ENCODE peak calls at places on chromosomes 16 and 17, in ten cellular contexts. One of them, this sample, is unnamed.

GRCh38 chr16:53282975-53283946 is 151.0 kb upstream of the RBL2 start:
- DNase-seq in NB4: peak; percentile 65
- DNase-seq in GM06990: no peak
- DNase-seq in BJ: no peak
- DNase-seq in lower leg skin: no peak
- DNase-seq in neural progenitor cell: peak; percentile 54
- DNase-seq in IMR-90: peak; percentile 49
- DNase-seq in A673: peak; percentile 79
- DNase-seq in pancreas: no peak
- DNase-seq in HFF-Myc: peak; percentile 22
- DNase-seq in this sample: no peak

GRCh38 chr16:63978240-63978639 is 1143.6 kb downstream of the CDH11 start:
- DNase-seq in pancreas: no peak
- DNase-seq in GM06990: no peak
- DNase-seq in BJ: no peak
- DNase-seq in A673: no peak
- DNase-seq in HFF-Myc: no peak
- DNase-seq in lower leg skin: no peak
- DNase-seq in neural progenitor cell: no peak
- DNase-seq in NB4: no peak
- DNase-seq in IMR-90: no peak
- DNase-seq in this sample: no peak

GRCh38 chr16:25051446-25052160 is 36.4 kb upstream of the ARHGAP17 start:
- DNase-seq in A673: peak; percentile 22
- DNase-seq in NB4: no peak
- DNase-seq in BJ: peak; percentile 47
- DNase-seq in neural progenitor cell: no peak
- DNase-seq in IMR-90: peak; percentile 84
- DNase-seq in pancreas: no peak
- DNase-seq in lower leg skin: no peak
- DNase-seq in GM06990: no peak
- DNase-seq in HFF-Myc: no peak
- DNase-seq in this sample: no peak

GRCh38 chr16:17312100-17312732 is 158.5 kb downstream of the XYLT1 start:
- DNase-seq in pancreas: peak; percentile 60
- DNase-seq in IMR-90: no peak
- DNase-seq in HFF-Myc: no peak
- DNase-seq in A673: no peak
- DNase-seq in neural progenitor cell: no peak
- DNase-seq in NB4: no peak
- DNase-seq in GM06990: no peak
- DNase-seq in BJ: no peak
- DNase-seq in lower leg skin: no peak
- DNase-seq in this sample: no peak

GRCh38 chr16:27273670-27274522 is 5.3 kb upstream of the NSMCE1 start:
- DNase-seq in BJ: no peak
- DNase-seq in A673: no peak
- DNase-seq in GM06990: no peak
- DNase-seq in IMR-90: peak; percentile 53
- DNase-seq in neural progenitor cell: no peak
- DNase-seq in pancreas: no peak
- DNase-seq in HFF-Myc: no peak
- DNase-seq in lower leg skin: no peak
- DNase-seq in NB4: peak; percentile 17
- DNase-seq in this sample: no peak

GRCh38 chr17:80474231-80474932 is 2.0 kb downstream of the NPTX1 start:
- DNase-seq in lower leg skin: no peak
- DNase-seq in neural progenitor cell: peak; percentile 67
- DNase-seq in HFF-Myc: peak; percentile 26
- DNase-seq in pancreas: no peak
- DNase-seq in GM06990: no peak
- DNase-seq in A673: peak; percentile 45
- DNase-seq in IMR-90: peak; percentile 53
- DNase-seq in NB4: peak; percentile 52
- DNase-seq in BJ: no peak
- DNase-seq in this sample: no peak

GRCh38 chr16:89197633-89198416 is 2.5 kb downstream of the SLC22A31 start:
- DNase-seq in BJ: no peak
- DNase-seq in IMR-90: no peak
- DNase-seq in neural progenitor cell: no peak
- DNase-seq in HFF-Myc: no peak
- DNase-seq in A673: no peak
- DNase-seq in lower leg skin: no peak
- DNase-seq in pancreas: peak; percentile 18
- DNase-seq in NB4: no peak
- DNase-seq in GM06990: no peak
- DNase-seq in this sample: no peak

GRCh38 chr17:6924121-6924676 is 71.7 kb upstream of the ALOX12 start:
- DNase-seq in HFF-Myc: no peak
- DNase-seq in pancreas: no peak
- DNase-seq in BJ: no peak
- DNase-seq in lower leg skin: no peak
- DNase-seq in NB4: no peak
- DNase-seq in GM06990: no peak
- DNase-seq in A673: no peak
- DNase-seq in IMR-90: no peak
- DNase-seq in neural progenitor cell: no peak
- DNase-seq in this sample: no peak

GRCh38 chr17:7307686-7308624 is 527 bp downstream of the EIF5A start:
- DNase-seq in lower leg skin: peak; percentile 48
- DNase-seq in BJ: no peak
- DNase-seq in A673: peak; percentile 42
- DNase-seq in pancreas: peak; percentile 81
- DNase-seq in GM06990: peak; percentile 76
- DNase-seq in IMR-90: peak; percentile 34
- DNase-seq in HFF-Myc: no peak
- DNase-seq in NB4: peak; percentile 53
- DNase-seq in neural progenitor cell: peak; percentile 55
- DNase-seq in this sample: no peak

GRCh38 chr17:4270746-4271145 is 7.0 kb upstream of the ANKFY1 start:
- DNase-seq in GM06990: no peak
- DNase-seq in NB4: no peak
- DNase-seq in BJ: no peak
- DNase-seq in pancreas: no peak
- DNase-seq in HFF-Myc: no peak
- DNase-seq in A673: no peak
- DNase-seq in IMR-90: no peak
- DNase-seq in lower leg skin: no peak
- DNase-seq in neural progenitor cell: no peak
- DNase-seq in this sample: no peak
- H3K4me3 ChIP-seq in GM06990: no peak overlapping the region
- H3K4me3 ChIP-seq in NB4: no peak overlapping the region
- H3K4me3 ChIP-seq in BJ: no peak overlapping the region
- H3K4me3 ChIP-seq in pancreas: no peak overlapping the region
- H3K4me3 ChIP-seq in HFF-Myc: no peak overlapping the region
- H3K4me3 ChIP-seq in A673: no peak overlapping the region
- H3K4me3 ChIP-seq in IMR-90: no peak overlapping the region
- H3K4me3 ChIP-seq in lower leg skin: no peak overlapping the region
- H3K4me3 ChIP-seq in neural progenitor cell: no peak overlapping the region
- H3K4me3 ChIP-seq in this sample: no peak overlapping the region

DNA sequence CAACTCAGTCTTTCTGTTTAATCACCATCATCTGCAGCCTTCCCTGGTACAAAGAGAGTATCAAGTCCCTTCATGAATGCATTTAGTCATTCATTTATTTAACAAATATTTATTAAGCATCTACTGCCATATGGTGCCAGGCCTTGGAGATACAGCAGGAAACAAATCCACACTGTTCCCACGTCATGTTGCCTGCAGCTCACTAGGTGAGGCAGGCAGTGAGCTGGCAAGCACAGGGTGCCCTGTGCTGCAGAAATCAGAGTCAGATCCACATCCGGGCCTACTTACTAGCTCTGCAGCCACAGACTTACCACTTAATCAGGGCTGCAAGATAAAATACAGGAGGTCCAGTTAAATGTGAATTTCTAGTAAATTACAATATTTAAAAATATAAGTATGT is 38.5 kb upstream of the CES5A start:
- DNase-seq in HFF-Myc: no peak
- DNase-seq in neural progenitor cell: no peak
- DNase-seq in A673: no peak
- DNase-seq in pancreas: no peak
- DNase-seq in NB4: no peak
- DNase-seq in GM06990: no peak
- DNase-seq in IMR-90: no peak
- DNase-seq in lower leg skin: peak; percentile 30
- DNase-seq in BJ: no peak
- DNase-seq in this sample: no peak
- H3K4me3 ChIP-seq in HFF-Myc: no peak overlapping the region
- H3K4me3 ChIP-seq in neural progenitor cell: no peak overlapping the region
- H3K4me3 ChIP-seq in A673: no peak overlapping the region
- H3K4me3 ChIP-seq in pancreas: no peak overlapping the region
- H3K4me3 ChIP-seq in NB4: no peak overlapping the region
- H3K4me3 ChIP-seq in GM06990: no peak overlapping the region
- H3K4me3 ChIP-seq in IMR-90: no peak overlapping the region
- H3K4me3 ChIP-seq in lower leg skin: no peak overlapping the region
- H3K4me3 ChIP-seq in BJ: no peak overlapping the region
- H3K4me3 ChIP-seq in this sample: no peak overlapping the region

GRCh38 chr17:67441052-67441738 is 64.1 kb downstream of the PITPNC1 start:
- DNase-seq in HFF-Myc: peak; percentile 37
- DNase-seq in BJ: peak; percentile 11
- DNase-seq in IMR-90: peak; percentile 88
- DNase-seq in pancreas: no peak
- DNase-seq in A673: peak; percentile 90
- DNase-seq in GM06990: peak; percentile 38
- DNase-seq in NB4: peak; percentile 74
- DNase-seq in lower leg skin: peak; percentile 19
- DNase-seq in neural progenitor cell: peak; percentile 73
- DNase-seq in this sample: no peak
- H3K4me3 ChIP-seq in HFF-Myc: no peak overlapping the region
- H3K4me3 ChIP-seq in BJ: no peak overlapping the region
- H3K4me3 ChIP-seq in IMR-90: peak overlapping the region; percentile 17
- H3K4me3 ChIP-seq in pancreas: no peak overlapping the region
- H3K4me3 ChIP-seq in A673: peak overlapping the region; percentile 39
- H3K4me3 ChIP-seq in GM06990: no peak overlapping the region
- H3K4me3 ChIP-seq in NB4: no peak overlapping the region
- H3K4me3 ChIP-seq in lower leg skin: no peak overlapping the region
- H3K4me3 ChIP-seq in neural progenitor cell: peak overlapping the region; percentile 20
- H3K4me3 ChIP-seq in this sample: peak overlapping the region; percentile 45

GRCh38 chr17:55416000-55416399 is 5.6 kb downstream of the MMD start:
- DNase-seq in neural progenitor cell: no peak
- DNase-seq in IMR-90: no peak
- DNase-seq in GM06990: no peak
- DNase-seq in HFF-Myc: no peak
- DNase-seq in BJ: no peak
- DNase-seq in A673: no peak
- DNase-seq in NB4: no peak
- DNase-seq in lower leg skin: no peak
- DNase-seq in pancreas: no peak
- DNase-seq in this sample: no peak
- H3K4me3 ChIP-seq in neural progenitor cell: no peak overlapping the region
- H3K4me3 ChIP-seq in IMR-90: no peak overlapping the region
- H3K4me3 ChIP-seq in GM06990: no peak overlapping the region
- H3K4me3 ChIP-seq in HFF-Myc: no peak overlapping the region
- H3K4me3 ChIP-seq in BJ: no peak overlapping the region
- H3K4me3 ChIP-seq in A673: no peak overlapping the region
- H3K4me3 ChIP-seq in NB4: no peak overlapping the region
- H3K4me3 ChIP-seq in lower leg skin: no peak overlapping the region
- H3K4me3 ChIP-seq in pancreas: no peak overlapping the region
- H3K4me3 ChIP-seq in this sample: no peak overlapping the region

DNA sequence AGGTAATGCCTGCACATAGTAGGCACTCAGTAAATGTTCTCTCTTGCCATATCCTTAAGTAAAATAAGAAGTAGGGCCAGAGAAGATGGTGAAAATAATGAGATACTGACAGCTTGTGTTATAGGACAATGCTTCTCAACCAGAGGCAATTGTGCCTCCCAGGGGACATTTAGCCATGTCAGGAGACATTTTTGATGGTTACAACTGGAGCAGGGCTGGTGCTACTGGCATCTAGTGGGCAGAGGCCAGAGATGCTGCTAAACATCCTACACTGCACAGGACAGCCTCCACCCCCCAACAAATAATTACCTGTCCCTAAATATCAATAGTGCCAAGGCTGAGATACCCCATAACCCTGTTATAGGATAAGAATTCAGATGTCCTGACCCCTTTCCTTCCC is 1.7 kb downstream of the RAD51D start:
- DNase-seq in lower leg skin: no peak
- DNase-seq in HFF-Myc: no peak
- DNase-seq in GM06990: no peak
- DNase-seq in NB4: peak; percentile 82
- DNase-seq in A673: peak; percentile 54
- DNase-seq in BJ: no peak
- DNase-seq in neural progenitor cell: no peak
- DNase-seq in pancreas: no peak
- DNase-seq in IMR-90: peak; percentile 23
- DNase-seq in this sample: no peak
- H3K4me3 ChIP-seq in lower leg skin: no peak overlapping the region
- H3K4me3 ChIP-seq in HFF-Myc: no peak overlapping the region
- H3K4me3 ChIP-seq in GM06990: no peak overlapping the region
- H3K4me3 ChIP-seq in NB4: no peak overlapping the region
- H3K4me3 ChIP-seq in A673: no peak overlapping the region
- H3K4me3 ChIP-seq in BJ: no peak overlapping the region
- H3K4me3 ChIP-seq in neural progenitor cell: no peak overlapping the region
- H3K4me3 ChIP-seq in pancreas: no peak overlapping the region
- H3K4me3 ChIP-seq in IMR-90: no peak overlapping the region
- H3K4me3 ChIP-seq in this sample: no peak overlapping the region

GRCh38 chr16:1690810-1691209 is 12.7 kb downstream of the JPT2 start:
- DNase-seq in NB4: no peak
- DNase-seq in IMR-90: no peak
- DNase-seq in GM06990: no peak
- DNase-seq in A673: no peak
- DNase-seq in HFF-Myc: no peak
- DNase-seq in lower leg skin: no peak
- DNase-seq in neural progenitor cell: no peak
- DNase-seq in BJ: no peak
- DNase-seq in pancreas: no peak
- DNase-seq in this sample: no peak

GRCh38 chr16:1691276-1691675 is 13.2 kb downstream of the JPT2 start:
- DNase-seq in GM06990: no peak
- DNase-seq in lower leg skin: no peak
- DNase-seq in IMR-90: peak; percentile 59
- DNase-seq in pancreas: no peak
- DNase-seq in neural progenitor cell: no peak
- DNase-seq in A673: no peak
- DNase-seq in HFF-Myc: no peak
- DNase-seq in NB4: no peak
- DNase-seq in BJ: no peak
- DNase-seq in this sample: no peak

GRCh38 chr16:1688807-1689560 is 10.9 kb downstream of the JPT2 start:
- DNase-seq in BJ: no peak
- DNase-seq in HFF-Myc: no peak
- DNase-seq in lower leg skin: no peak
- DNase-seq in GM06990: no peak
- DNase-seq in IMR-90: no peak
- DNase-seq in pancreas: no peak
- DNase-seq in A673: no peak
- DNase-seq in NB4: no peak
- DNase-seq in neural progenitor cell: no peak
- DNase-seq in this sample: no peak

GRCh38 chr16:1689853-1690252 is 11.8 kb downstream of the JPT2 start:
- DNase-seq in lower leg skin: no peak
- DNase-seq in NB4: no peak
- DNase-seq in pancreas: no peak
- DNase-seq in IMR-90: no peak
- DNase-seq in BJ: no peak
- DNase-seq in HFF-Myc: no peak
- DNase-seq in A673: no peak
- DNase-seq in GM06990: no peak
- DNase-seq in neural progenitor cell: no peak
- DNase-seq in this sample: no peak

GRCh38 chr16:1687427-1688316 is 9.6 kb downstream of the JPT2 start:
- DNase-seq in GM06990: no peak
- DNase-seq in IMR-90: no peak
- DNase-seq in pancreas: no peak
- DNase-seq in neural progenitor cell: no peak
- DNase-seq in HFF-Myc: no peak
- DNase-seq in A673: no peak
- DNase-seq in BJ: no peak
- DNase-seq in NB4: no peak
- DNase-seq in lower leg skin: no peak
- DNase-seq in this sample: no peak
- H3K4me3 ChIP-seq in GM06990: no peak overlapping the region
- H3K4me3 ChIP-seq in IMR-90: no peak overlapping the region
- H3K4me3 ChIP-seq in pancreas: no peak overlapping the region
- H3K4me3 ChIP-seq in neural progenitor cell: no peak overlapping the region
- H3K4me3 ChIP-seq in HFF-Myc: no peak overlapping the region
- H3K4me3 ChIP-seq in A673: no peak overlapping the region
- H3K4me3 ChIP-seq in BJ: no peak overlapping the region
- H3K4me3 ChIP-seq in NB4: no peak overlapping the region
- H3K4me3 ChIP-seq in lower leg skin: no peak overlapping the region
- H3K4me3 ChIP-seq in this sample: no peak overlapping the region

This sample was measured in AG04449.